ENCODE peak calls at places on chromosomes 7 and 10, in nine cellular contexts. H is activated T-cell treated with anti-CD3 and anti-CD28 coated beads, Interleukin-2, amount 50 U/mL, for 24 hours; G is T-helper 2 cell; S is activated naive CD8-positive, alpha-beta T cell treated with anti-CD3 and anti-CD28 coated beads, Interleukin-2, amount 50 U/mL, for 24 hours; O is cardiac muscle cell; F is adipocyte; A is ACHN; Y is GM18507; U is activated gamma-delta T cell treated with Interleukin-2 at 50 U/mL for 16 hours. V is an unnamed sample.

GRCh38 chr10:103633846-103634245 is 140.3 kb downstream of the NEURL1 start:
- DNase-seq in H (no peak), G (no peak), S (no peak), O (no peak), F (no peak), A (no peak), Y (no peak), U (no peak), V (no peak)

GRCh38 chr7:76292206-76292573 is 10.3 kb upstream of the HSPB1 start:
- DNase-seq in H (no peak), G (no peak), S (no peak), O (no peak), F (peak; percentile 51), A (peak; percentile 34), Y (no peak), U (no peak), V (no peak)

GRCh38 chr10:93436577-93436976 is 45.6 kb downstream of the MYOF start:
- DNase-seq in H (no peak), G (no peak), S (no peak), O (peak; percentile 97), F (peak; percentile 91), A (peak; percentile 77), Y (no peak), U (no peak), V (no peak)

GRCh38 chr10:75000748-75001321 is 110.6 kb upstream of the SAMD8 start:
- DNase-seq in H (no peak), G (no peak), S (no peak), O (no peak), F (no peak), A (no peak), Y (no peak), U (no peak), V (no peak)

GRCh38 chr10:83991986-83992753 is 147.1 kb upstream of the GHITM start:
- DNase-seq in H (no peak), G (no peak), S (peak; percentile 9), O (peak; percentile 11), F (peak; percentile 31), A (peak; percentile 53), Y (no peak), U (no peak), V (peak; percentile 55)

GRCh38 chr7:143345428-143345900 is 17.0 kb downstream of the FAM131B start:
- DNase-seq in H (peak; percentile 76), G (peak; percentile 31), S (peak; percentile 73), O (peak; percentile 37), F (no peak), A (peak; percentile 59), Y (no peak), U (peak; percentile 63), V (no peak)

GRCh38 chr7:55502988-55503514 is 69.3 kb downstream of the VOPP1 start:
- DNase-seq in H (no peak), G (no peak), S (no peak), O (no peak), F (no peak), A (no peak), Y (no peak), U (no peak), V (no peak)

GRCh38 chr10:110574420-110574819 is 6.9 kb downstream of the SMC3 start:
- DNase-seq in H (no peak), G (no peak), S (no peak), O (peak; percentile 13), F (no peak), A (no peak), Y (no peak), U (no peak), V (no peak)

GRCh38 chr7:158959021-158959717 is 102.8 kb downstream of the DYNC2I1 start:
- DNase-seq in H (no peak), G (no peak), S (no peak), O (no peak), F (no peak), A (no peak), Y (no peak), U (no peak), V (no peak)

GRCh38 chr7:118855290-118855689 is 630.8 kb downstream of the ANKRD7 start:
- DNase-seq in H (no peak), G (no peak), S (no peak), O (no peak), F (no peak), A (no peak), Y (no peak), U (no peak), V (no peak)